ENCODE peak calls at places on chromosomes 2 and 18, in ten cellular contexts. Y is CD8-positive, alpha-beta memory T cell; U is IMR-90; Q is heart left ventricle; N is endothelial cell of umbilical vein; H is fibroblast of lung; Z is adrenal gland; G is uterus; B is ovary; S is SK-N-SH. L is an unnamed sample.

GRCh38 chr18:48816554-48816953 is 134.2 kb downstream of the SMAD7 start:
- DNase-seq in Y (no peak), U (no peak), Q (no peak), N (no peak), H (no peak), Z (peak), G (peak), B (peak), S (no peak), L (no peak)

GRCh38 chr2:215414674-215415073 is 21.2 kb downstream of the FN1 start:
- DNase-seq in Y (no peak), U (no peak), Q (no peak), N (no peak), H (no peak), Z (no peak), G (no peak), B (no peak), S (no peak), L (no peak)

GRCh38 chr2:165871025-165871424 is 77.0 kb upstream of the GALNT3 start:
- DNase-seq in Y (no peak), U (no peak), Q (no peak), N (no peak), H (no peak), Z (no peak), G (no peak), B (no peak), S (no peak), L (no peak)

GRCh38 chr2:239979243-239980023 is 45.7 kb downstream of the NDUFA10 start:
- DNase-seq in Y (no peak), U (no peak), Q (no peak), N (peak), H (peak), Z (peak), G (no peak), B (no peak), S (no peak), L (no peak)

GRCh38 chr2:12350821-12351220 is 365.9 kb upstream of the TRIB2 start:
- DNase-seq in Y (no peak), U (no peak), Q (no peak), N (no peak), H (no peak), Z (no peak), G (no peak), B (no peak), S (no peak), L (no peak)

GRCh38 chr18:76821356-76821874 is 942 bp upstream of the ZNF236 start:
- DNase-seq in Y (no peak), U (no peak), Q (no peak), N (no peak), H (no peak), Z (no peak), G (no peak), B (no peak), S (no peak), L (no peak)

GRCh38 chr2:170929686-170930050 is 615 bp downstream of the GORASP2 start:
- DNase-seq in Y (no peak), U (peak), Q (peak), N (peak), H (peak), Z (peak), G (peak), B (peak), S (no peak), L (no peak)

GRCh38 chr18:76972241-76972640 is 149.9 kb downstream of the ZNF236 start:
- DNase-seq in Y (no peak), U (no peak), Q (no peak), N (no peak), H (peak), Z (no peak), G (no peak), B (no peak), S (no peak), L (no peak)

GRCh38 chr18:48053881-48054586 is 123.6 kb upstream of the SMAD2 start:
- DNase-seq in Y (no peak), U (no peak), Q (no peak), N (no peak), H (no peak), Z (no peak), G (no peak), B (no peak), S (peak), L (no peak)

GRCh38 chr2:26847663-26848335 is at the start of gene DPYSL5:
- DNase-seq in Y (peak), U (no peak), Q (no peak), N (no peak), H (no peak), Z (peak), G (no peak), B (peak), S (peak), L (no peak)

GRCh38 chr2:68727698-68728375 is 6.8 kb upstream of the ARHGAP25 start:
- DNase-seq in Y (no peak), U (peak), Q (no peak), N (no peak), H (peak), Z (no peak), G (no peak), B (no peak), S (no peak), L (no peak)

GRCh38 chr18:53909668-53910067 is 314.8 kb downstream of the MBD2 start:
- DNase-seq in Y (no peak), U (peak), Q (no peak), N (no peak), H (peak), Z (no peak), G (no peak), B (no peak), S (peak), L (peak)

GRCh38 chr2:127084611-127085031 is 22.3 kb downstream of the BIN1 start:
- DNase-seq in Y (peak), U (no peak), Q (no peak), N (no peak), H (peak), Z (no peak), G (no peak), B (no peak), S (no peak), L (no peak)

GRCh38 chr2:20229322-20230201 is 4.6 kb upstream of the SDC1 start:
- DNase-seq in Y (no peak), U (no peak), Q (no peak), N (no peak), H (no peak), Z (peak), G (no peak), B (no peak), S (peak), L (peak)

GRCh38 chr18:73563345-73563744 is 584.3 kb downstream of the FBXO15 start:
- DNase-seq in Y (no peak), U (peak), Q (no peak), N (no peak), H (peak), Z (no peak), G (no peak), B (no peak), S (no peak), L (peak)

GRCh38 chr2:75505012-75505411 is 55.7 kb downstream of the EVA1A start:
- DNase-seq in Y (no peak), U (no peak), Q (no peak), N (no peak), H (peak), Z (no peak), G (no peak), B (no peak), S (no peak), L (no peak)

GRCh38 chr18:79791141-79791972 is 6.4 kb upstream of the KCNG2 start:
- DNase-seq in Y (no peak), U (peak), Q (no peak), N (no peak), H (peak), Z (peak), G (no peak), B (peak), S (no peak), L (peak)

GRCh38 chr2:205627085-205627484 is 55.2 kb upstream of the NRP2 start:
- DNase-seq in Y (no peak), U (no peak), Q (no peak), N (no peak), H (no peak), Z (no peak), G (no peak), B (no peak), S (no peak), L (no peak)

GRCh38 chr2:181596556-181596955 is 60.3 kb downstream of the CERKL start:
- DNase-seq in Y (no peak), U (no peak), Q (no peak), N (no peak), H (no peak), Z (no peak), G (no peak), B (no peak), S (no peak), L (no peak)

GRCh38 chr2:30252723-30253688 is 21.7 kb downstream of the LBH start:
- DNase-seq in Y (no peak), U (peak), Q (peak), N (peak), H (peak), Z (peak), G (peak), B (peak), S (no peak), L (peak)

GRCh38 chr2:70143314-70144150 is 47.3 kb downstream of the C2orf42 start:
- DNase-seq in Y (peak), U (peak), Q (peak), N (peak), H (peak), Z (peak), G (peak), B (peak), S (peak), L (peak)

GRCh38 chr18:50659091-50660003 is 99.5 kb downstream of the MAPK4 start:
- DNase-seq in Y (no peak), U (peak), Q (no peak), N (no peak), H (peak), Z (peak), G (no peak), B (no peak), S (no peak), L (no peak)

GRCh38 chr18:73218293-73218692 is 350.5 kb upstream of the NETO1 start:
- DNase-seq in Y (no peak), U (no peak), Q (no peak), N (no peak), H (no peak), Z (no peak), G (no peak), B (no peak), S (no peak), L (no peak)

GRCh38 chr2:15189236-15189635 is 371.9 kb downstream of the NBAS start:
- DNase-seq in Y (no peak), U (peak), Q (no peak), N (no peak), H (no peak), Z (no peak), G (no peak), B (no peak), S (no peak), L (no peak)

GRCh38 chr18:10131783-10132381 is 218.1 kb downstream of the VAPA start:
- DNase-seq in Y (no peak), U (no peak), Q (peak), N (no peak), H (peak), Z (no peak), G (peak), B (peak), S (peak), L (no peak)

GRCh38 chr2:17470855-17471641 is 47.2 kb downstream of the RAD51AP2 start:
- DNase-seq in Y (no peak), U (peak), Q (no peak), N (peak), H (peak), Z (no peak), G (no peak), B (no peak), S (peak), L (no peak)

GRCh38 chr2:100643906-100644501 is 81.2 kb downstream of the PDCL3 start:
- DNase-seq in Y (peak), U (no peak), Q (no peak), N (no peak), H (no peak), Z (no peak), G (no peak), B (no peak), S (no peak), L (no peak)

GRCh38 chr2:240250150-240250984 is 109.9 kb upstream of the OTOS start:
- DNase-seq in Y (no peak), U (no peak), Q (no peak), N (no peak), H (no peak), Z (peak), G (no peak), B (peak), S (no peak), L (peak)

GRCh38 chr2:120883607-120884405 is 148.1 kb downstream of the GLI2 start:
- DNase-seq in Y (no peak), U (no peak), Q (no peak), N (no peak), H (no peak), Z (no peak), G (no peak), B (no peak), S (no peak), L (no peak)

GRCh38 chr18:9731380-9731779 is 23.3 kb downstream of the RAB31 start:
- DNase-seq in Y (no peak), U (peak), Q (no peak), N (no peak), H (peak), Z (peak), G (no peak), B (no peak), S (no peak), L (no peak)

GRCh38 chr2:232877940-232878511 is 8.0 kb downstream of the SNORC start:
- DNase-seq in Y (no peak), U (no peak), Q (no peak), N (no peak), H (no peak), Z (no peak), G (no peak), B (no peak), S (peak), L (no peak)

GRCh38 chr2:178306351-178307073 is 112.2 kb downstream of the OSBPL6 start:
- DNase-seq in Y (peak), U (peak), Q (peak), N (peak), H (no peak), Z (peak), G (peak), B (no peak), S (peak), L (peak)

GRCh38 chr2:101197215-101197745 is 46.1 kb upstream of the TBC1D8 start:
- DNase-seq in Y (no peak), U (no peak), Q (no peak), N (peak), H (no peak), Z (no peak), G (no peak), B (no peak), S (peak), L (no peak)

GRCh38 chr18:47594063-47594462 is 336.4 kb downstream of the SMAD2 start:
- DNase-seq in Y (no peak), U (no peak), Q (no peak), N (no peak), H (no peak), Z (no peak), G (no peak), B (no peak), S (peak), L (no peak)

GRCh38 chr18:76592981-76593381 is 97.9 kb upstream of the ZNF516 start:
- DNase-seq in Y (no peak), U (peak), Q (no peak), N (no peak), H (no peak), Z (no peak), G (no peak), B (no peak), S (no peak), L (no peak)

DNA sequence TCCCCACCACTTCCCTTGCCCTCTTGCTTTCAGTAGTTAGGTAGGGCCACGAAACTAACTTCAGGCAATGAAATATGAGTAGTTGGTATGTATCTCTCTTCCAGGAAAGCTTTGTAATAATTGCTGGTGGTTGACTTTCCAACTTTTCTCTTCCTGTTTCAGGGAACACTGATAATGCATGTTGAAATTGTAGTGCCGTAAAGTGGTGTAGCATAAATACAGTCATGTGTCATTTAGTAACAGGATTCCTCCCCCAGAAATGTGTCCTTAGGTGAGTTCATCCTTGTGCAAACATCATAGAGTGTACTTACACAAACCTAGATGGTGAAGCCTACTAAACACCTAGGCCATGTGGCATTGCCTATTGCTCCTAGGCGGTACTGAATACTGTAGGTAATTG is 429.2 kb downstream of the PID1 start:
- DNase-seq in Y (no peak), U (no peak), Q (no peak), N (no peak), H (peak), Z (no peak), G (no peak), B (no peak), S (no peak), L (no peak)
- H3K27ac ChIP-seq in Y (no peak), U (no peak), Q (no peak), N (no peak), H (no peak), Z (no peak), G (peak), B (no peak), S (no peak), L (no peak)

DNA sequence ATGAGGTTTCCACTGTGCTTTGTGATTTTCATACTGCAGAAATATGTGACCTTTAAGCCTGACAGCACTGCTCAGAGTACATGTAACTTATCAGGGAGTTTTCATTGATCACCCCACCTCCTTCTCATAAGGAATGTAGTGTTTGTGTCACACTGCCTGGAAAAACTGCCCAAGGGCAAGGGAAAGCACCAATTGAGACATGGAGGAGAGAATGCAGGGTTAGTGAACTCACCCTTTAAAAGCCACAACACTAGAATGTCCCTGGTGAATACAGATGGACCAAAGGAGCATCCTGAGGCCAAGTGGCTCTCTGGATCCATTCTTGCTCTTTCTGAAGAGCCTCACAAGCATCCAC is 147.2 kb upstream of the SPATS2L start:
- DNase-seq in Y (no peak), U (peak), Q (no peak), N (no peak), H (peak), Z (no peak), G (no peak), B (no peak), S (no peak), L (no peak)
- H3K4me3 ChIP-seq in Y (no peak), U (no peak), Q (no peak), N (no peak), H (no peak), Z (no peak), G (no peak), B (no peak), S (no peak), L (no peak)

DNA sequence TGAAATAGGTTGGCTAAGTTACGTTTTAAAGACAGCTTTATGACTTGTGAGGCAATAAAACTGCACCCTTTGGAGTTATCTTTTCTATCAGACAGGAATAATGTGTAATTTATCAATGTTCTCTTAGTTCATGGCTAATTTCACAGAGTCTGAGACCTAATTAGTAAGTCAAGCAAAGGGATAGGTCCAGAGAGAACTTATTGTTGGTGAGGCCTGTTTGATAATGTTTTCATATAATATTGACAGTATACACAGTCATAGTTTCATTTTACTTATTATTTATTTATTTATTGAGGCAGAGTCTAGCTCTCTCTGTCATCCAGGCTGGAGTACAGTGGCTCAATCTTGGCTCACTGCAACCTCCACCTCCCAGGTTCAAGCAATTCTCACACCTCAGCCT is 1.9 kb upstream of the IL36RN start:
- DNase-seq in Y (no peak), U (no peak), Q (no peak), N (no peak), H (no peak), Z (no peak), G (no peak), B (no peak), S (no peak), L (peak)
- H3K27ac ChIP-seq in Y (no peak), U (no peak), Q (no peak), N (no peak), H (no peak), Z (no peak), G (no peak), B (no peak), S (no peak), L (no peak)

DNA sequence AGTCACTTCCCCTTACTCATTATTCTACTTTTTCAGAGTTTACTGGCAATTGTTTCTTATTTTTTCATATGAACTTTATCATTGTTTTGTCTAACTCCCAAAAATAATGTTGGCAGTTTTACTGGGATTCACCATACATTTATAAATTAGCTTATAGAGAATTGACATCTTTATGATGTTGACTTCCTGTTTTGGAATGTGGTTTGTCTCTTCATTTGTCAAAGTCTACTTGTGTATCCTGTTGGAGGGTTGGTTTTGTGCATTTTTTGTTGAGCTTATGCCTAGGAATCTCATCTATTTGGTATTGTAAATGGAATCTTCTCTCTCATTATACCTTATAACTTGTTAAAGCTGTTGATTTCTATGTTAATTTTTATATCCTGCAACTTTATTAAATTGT is 16.4 kb downstream of the EPC2 start:
- DNase-seq in Y (no peak), U (peak), Q (no peak), N (peak), H (peak), Z (no peak), G (no peak), B (no peak), S (no peak), L (no peak)
- H3K4me3 ChIP-seq in Y (no peak), U (no peak), Q (no peak), N (no peak), H (no peak), Z (no peak), G (no peak), B (no peak), S (no peak), L (no peak)

DNA sequence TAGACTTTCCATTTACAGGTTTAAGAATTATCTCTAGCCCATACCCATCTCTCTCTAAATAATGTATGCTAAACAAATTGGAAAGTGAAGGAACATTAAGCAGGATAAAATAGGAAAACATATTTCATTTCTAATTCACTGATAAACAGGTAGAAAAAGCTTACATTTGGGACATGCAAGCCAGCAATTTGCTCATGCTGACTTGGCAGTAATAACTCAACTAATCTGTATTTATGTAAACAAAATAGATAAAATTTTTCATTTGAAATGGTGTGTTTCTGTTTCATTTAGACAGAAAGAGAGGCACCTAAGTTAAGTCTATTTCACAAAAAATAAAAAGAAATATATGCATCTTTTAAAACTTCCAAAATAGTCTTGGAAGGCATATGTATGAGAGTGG is 877.3 kb upstream of the LRRTM1 start:
- DNase-seq in Y (no peak), U (no peak), Q (no peak), N (no peak), H (no peak), Z (no peak), G (no peak), B (no peak), S (no peak), L (no peak)
- H3K27ac ChIP-seq in Y (no peak), U (no peak), Q (no peak), N (no peak), H (no peak), Z (no peak), G (no peak), B (no peak), S (no peak), L (no peak)

GRCh38 chr2:201149064-201149820 is 33.3 kb downstream of the CFLAR start:
- DNase-seq in Y (no peak), U (peak), Q (no peak), N (peak), H (peak), Z (no peak), G (no peak), B (no peak), S (no peak), L (peak)

GRCh38 chr2:201148434-201148833 is 32.5 kb downstream of the CFLAR start:
- DNase-seq in Y (no peak), U (no peak), Q (no peak), N (no peak), H (no peak), Z (no peak), G (no peak), B (no peak), S (no peak), L (peak)

GRCh38 chr2:201151127-201152074 is 31.5 kb upstream of the CASP10 start:
- DNase-seq in Y (no peak), U (peak), Q (no peak), N (peak), H (peak), Z (no peak), G (no peak), B (no peak), S (no peak), L (peak)

GRCh38 chr2:201152517-201152916 is 30.4 kb upstream of the CASP10 start:
- DNase-seq in Y (no peak), U (no peak), Q (no peak), N (no peak), H (no peak), Z (no peak), G (no peak), B (no peak), S (no peak), L (no peak)

GRCh38 chr2:201150454-201151020 is 32.4 kb upstream of the CASP10 start:
- DNase-seq in Y (no peak), U (no peak), Q (no peak), N (no peak), H (no peak), Z (no peak), G (no peak), B (no peak), S (no peak), L (no peak)
- H3K4me3 ChIP-seq in Y (no peak), U (no peak), Q (no peak), N (no peak), H (no peak), Z (no peak), G (no peak), B (no peak), S (peak), L (peak)